ENCODE peak calls at places on chromosome 12, in six cellular contexts. U is GM13976, C is nephron progenitor cell, K is Panc1, T is pancreas, N is left ventricle myocardium inferior. L is an unnamed sample.

GRCh38 chr12:12534134-12534866 is 28.4 kb downstream of the DUSP16 start:
- DNase-seq in N (no peak), T (no peak), C (no peak), K (no peak), U (no peak), L (no peak)

GRCh38 chr12:108950991-108951739 is 69.7 kb downstream of the SVOP start:
- DNase-seq in N (peak), C (peak), T (peak), U (peak), K (peak), L (peak)

GRCh38 chr12:87529386-87529785 is 499.8 kb downstream of the C12orf50 start:
- DNase-seq in N (no peak), C (no peak), K (no peak), T (no peak), U (no peak), L (no peak)

GRCh38 chr12:59040651-59041050 is 120.3 kb upstream of the LRIG3 start:
- DNase-seq in C (no peak), T (no peak), U (no peak), K (no peak), N (no peak), L (no peak)

GRCh38 chr12:47881826-47882427 is 22.9 kb downstream of the VDR start:
- DNase-seq in T (no peak), C (no peak), K (no peak), U (no peak), N (no peak), L (no peak)

GRCh38 chr12:68393398-68393797 is 61.2 kb upstream of the MDM1 start:
- DNase-seq in U (no peak), K (no peak), N (no peak), T (no peak), C (no peak), L (no peak)

GRCh38 chr12:76037130-76038105 is 5.8 kb upstream of the PHLDA1 start:
- DNase-seq in N (no peak), U (peak), K (no peak), T (no peak), C (peak), L (no peak)

GRCh38 chr12:93964936-93965335 is 183.4 kb upstream of the PLXNC1 start:
- DNase-seq in U (no peak), N (no peak), C (no peak), T (no peak), K (no peak), L (no peak)

GRCh38 chr12:92597997-92598396 is 104.8 kb upstream of the PLEKHG7 start:
- DNase-seq in N (no peak), T (no peak), K (no peak), U (no peak), C (no peak), L (no peak)

GRCh38 chr12:29350080-29350479 is 30.9 kb downstream of the ERGIC2 start:
- DNase-seq in N (no peak), U (no peak), T (no peak), C (no peak), K (no peak), L (no peak)

GRCh38 chr12:10361084-10361483 is 28.8 kb downstream of the KLRK1 start:
- DNase-seq in N (no peak), T (no peak), K (no peak), U (no peak), C (no peak), L (no peak)

GRCh38 chr12:23099604-23100003 is 474.6 kb downstream of the ETNK1 start:
- DNase-seq in T (no peak), K (no peak), N (no peak), U (no peak), C (no peak), L (no peak)

GRCh38 chr12:117658226-117658625 is 296.8 kb upstream of the NOS1 start:
- DNase-seq in N (no peak), K (no peak), C (no peak), U (no peak), T (no peak), L (no peak)

GRCh38 chr12:62466018-62466595 is 519 bp upstream of the MON2 start:
- DNase-seq in U (peak), C (peak), N (no peak), K (no peak), T (peak), L (no peak)

GRCh38 chr12:12890815-12891645 is at the start of gene GPRC5A:
- DNase-seq in K (peak), C (peak), N (peak), U (peak), T (peak), L (peak)

GRCh38 chr12:22289250-22289649 is 45.3 kb downstream of the ST8SIA1 start:
- DNase-seq in C (no peak), N (no peak), U (no peak), K (no peak), T (no peak), L (no peak)

GRCh38 chr12:124778411-124778810 is 85.3 kb downstream of the SCARB1 start:
- DNase-seq in K (no peak), T (no peak), U (no peak), C (no peak), N (no peak), L (no peak)

GRCh38 chr12:79252358-79253075 is 387.9 kb downstream of the SYT1 start:
- DNase-seq in U (no peak), C (no peak), T (no peak), N (no peak), K (no peak), L (no peak)

GRCh38 chr12:128914908-128915563 is 61.8 kb downstream of the GLT1D1 start:
- DNase-seq in T (no peak), K (no peak), N (no peak), U (peak), C (no peak), L (peak)

GRCh38 chr12:53191096-53191884 is 10.6 kb upstream of the CSAD start:
- DNase-seq in N (no peak), K (no peak), U (no peak), C (no peak), T (no peak), L (no peak)

GRCh38 chr12:91004872-91005271 is at the start of gene EPYC:
- DNase-seq in C (no peak), U (no peak), N (no peak), T (no peak), K (no peak), L (no peak)

GRCh38 chr12:27657296-27657695 is 39.0 kb upstream of the REP15 start:
- DNase-seq in C (no peak), T (no peak), U (no peak), N (no peak), K (no peak), L (no peak)

GRCh38 chr12:12924169-12924568 is 27.8 kb downstream of the GPRC5D start:
- DNase-seq in N (no peak), C (no peak), U (no peak), T (no peak), K (no peak), L (no peak)

GRCh38 chr12:15979096-15980091 is 68.3 kb downstream of the DERA start:
- DNase-seq in U (peak), T (no peak), K (no peak), C (peak), N (no peak), L (no peak)

GRCh38 chr12:103244596-103244995 is 251.2 kb downstream of the C12orf42 start:
- DNase-seq in N (no peak), T (no peak), K (no peak), C (no peak), U (no peak), L (no peak)

GRCh38 chr12:15581006-15581405 is 208.2 kb downstream of the EPS8 start:
- DNase-seq in K (no peak), C (no peak), T (no peak), U (no peak), N (no peak), L (no peak)

GRCh38 chr12:110555509-110556406 is 27.4 kb downstream of the PPTC7 start:
- DNase-seq in U (no peak), N (no peak), C (no peak), T (no peak), K (no peak), L (no peak)

GRCh38 chr12:93645702-93646101 is 31.5 kb upstream of the CRADD start:
- DNase-seq in C (no peak), K (no peak), U (no peak), T (no peak), N (no peak), L (no peak)

GRCh38 chr12:110224379-110225304 is 56.4 kb upstream of the ATP2A2 start:
- DNase-seq in U (no peak), C (no peak), N (no peak), T (no peak), K (no peak), L (no peak)

GRCh38 chr12:48189331-48190125 is 6.1 kb downstream of the CCDC184 start:
- DNase-seq in U (peak), K (peak), N (peak), C (peak), T (peak), L (peak)

GRCh38 chr12:10191865-10192264 is 13.0 kb downstream of the TMEM52B start:
- DNase-seq in U (no peak), N (no peak), T (no peak), K (no peak), C (no peak), L (no peak)

GRCh38 chr12:80187660-80188090 is 88.3 kb downstream of the OTOGL start:
- DNase-seq in C (no peak), T (no peak), U (peak), K (no peak), N (peak), L (no peak)

GRCh38 chr12:51322452-51322851 is 1.5 kb downstream of the BIN2 start:
- DNase-seq in C (no peak), K (no peak), U (peak), T (no peak), N (no peak), L (no peak)

GRCh38 chr12:6430990-6431353 is 13.8 kb upstream of the CD27 start:
- DNase-seq in T (no peak), N (no peak), U (no peak), K (no peak), C (no peak), L (no peak)

GRCh38 chr12:102765736-102766135 is 151.3 kb downstream of the PAH start:
- DNase-seq in C (no peak), T (no peak), U (no peak), N (no peak), K (no peak), L (no peak)

GRCh38 chr12:64824130-64824499 is 332 bp upstream of the TBC1D30 start:
- DNase-seq in N (no peak), C (no peak), U (no peak), K (no peak), T (no peak), L (no peak)

GRCh38 chr12:92129609-92130008 is 16.0 kb downstream of the BTG1 start:
- DNase-seq in N (no peak), K (no peak), C (no peak), U (no peak), T (no peak), L (no peak)

GRCh38 chr12:58621126-58621525 is 299.2 kb downstream of the LRIG3 start:
- DNase-seq in T (no peak), K (no peak), U (no peak), C (no peak), N (no peak), L (no peak)

DNA sequence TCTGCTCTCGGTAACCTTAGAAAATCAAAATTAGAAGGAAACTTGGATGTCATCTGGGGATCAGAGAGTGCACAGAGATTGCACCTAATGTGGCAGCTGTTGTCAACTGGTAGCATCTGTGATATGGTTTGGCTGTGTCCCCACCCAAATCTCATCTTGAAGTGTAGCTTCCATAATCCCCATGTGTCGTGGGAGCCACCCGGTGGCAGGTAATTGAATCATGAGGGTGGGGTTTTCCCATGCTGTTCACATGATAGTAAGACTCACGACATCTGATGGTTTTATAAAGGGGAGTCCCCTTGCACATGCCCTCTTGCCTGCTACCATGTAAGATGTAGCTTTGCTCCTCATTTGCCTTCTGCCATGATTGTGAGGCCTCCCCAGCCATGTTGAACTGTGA is 127.7 kb upstream of the SRRM4 start:
- DNase-seq in N (no peak), C (no peak), T (no peak), K (no peak), U (no peak), L (no peak)
- TF ChIP-seq CTCF in N (peak), C (peak), T (no peak), K (peak), U (no peak), L (no peak)

DNA sequence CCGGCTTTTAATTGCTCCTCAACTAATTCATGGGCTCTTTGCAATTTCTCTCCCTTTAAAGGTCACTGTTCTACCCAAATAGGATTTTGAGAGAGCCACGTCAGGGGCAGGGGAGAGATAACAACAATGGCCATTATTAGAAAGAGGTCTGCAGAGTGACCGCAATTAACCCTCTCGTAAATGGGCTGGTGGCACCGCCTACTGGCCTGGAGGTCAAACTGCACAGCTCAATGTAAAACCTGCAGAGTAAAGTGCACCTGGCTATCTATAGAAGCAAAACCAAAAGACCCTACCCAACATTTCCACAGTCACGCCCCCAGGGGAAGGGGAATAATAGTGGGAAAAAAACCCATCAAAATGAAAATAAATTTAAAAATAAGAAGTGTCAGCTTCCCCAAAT is 21.6 kb upstream of the CLEC4E start:
- DNase-seq in K (no peak), U (no peak), C (no peak), T (no peak), N (no peak), L (no peak)
- TF ChIP-seq CTCF in K (peak), U (no peak), C (no peak), T (no peak), N (no peak), L (no peak)

GRCh38 chr12:39581592-39581991 is 38.0 kb downstream of the ABCD2 start:
- DNase-seq in K (no peak), N (no peak), T (no peak), C (no peak), U (no peak), L (no peak)

GRCh38 chr12:39586811-39587210 is 32.8 kb downstream of the ABCD2 start:
- DNase-seq in K (no peak), C (no peak), U (no peak), N (no peak), T (no peak), L (no peak)

GRCh38 chr12:39592295-39592694 is 27.3 kb downstream of the ABCD2 start:
- DNase-seq in N (no peak), K (no peak), C (no peak), U (no peak), T (no peak), L (no peak)

GRCh38 chr12:39587247-39587646 is 32.4 kb downstream of the ABCD2 start:
- DNase-seq in K (no peak), U (no peak), T (no peak), N (no peak), C (no peak), L (no peak)
- TF ChIP-seq CTCF in K (peak), U (peak), T (no peak), N (peak), C (no peak), L (peak)

GRCh38 chr12:70242695-70243509 is at the start of gene CNOT2:
- DNase-seq in U (peak), C (peak), N (peak), K (peak), T (peak), L (peak)
- TF ChIP-seq CTCF in U (no peak), C (no peak), N (no peak), K (no peak), T (no peak), L (no peak)

DNA sequence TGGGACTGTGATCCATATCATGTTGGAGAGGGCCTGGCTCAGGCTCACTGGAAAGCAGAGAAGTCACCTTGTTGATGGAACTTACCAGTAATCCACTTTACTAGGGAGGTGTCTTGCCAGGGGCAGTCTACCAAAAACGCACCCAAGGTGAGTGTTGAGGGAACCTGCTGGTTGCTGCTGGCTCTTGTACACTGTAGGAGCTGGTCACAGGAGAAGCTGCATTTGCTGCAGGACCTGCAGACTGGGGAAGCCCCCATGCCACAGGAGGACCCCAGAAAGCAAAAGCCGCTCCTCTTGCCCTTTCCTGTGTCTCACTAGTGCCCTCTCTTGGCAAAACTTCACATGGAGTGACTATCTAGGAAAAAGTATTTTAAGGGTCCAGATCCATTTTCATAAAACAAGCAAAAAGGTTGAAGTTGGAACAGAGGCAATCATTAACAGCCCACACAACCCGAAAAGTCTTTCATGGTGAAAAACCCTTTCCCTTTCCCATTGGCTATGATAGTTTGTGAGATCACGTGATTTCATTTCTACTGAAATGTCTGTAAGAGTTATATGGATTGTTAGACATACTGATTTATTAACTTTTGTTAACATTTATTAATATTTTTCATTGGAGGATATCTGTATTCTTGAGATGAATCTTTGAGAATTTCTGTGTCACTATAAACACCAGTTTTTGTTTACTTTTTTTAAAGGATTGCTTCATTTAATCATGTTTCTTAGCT is 59.2 kb downstream of the RASSF8 start:
- DNase-seq in C (peak), T (no peak), K (peak), N (no peak), U (peak), L (no peak)
- TF ChIP-seq CTCF in C (peak), T (peak), K (peak), N (peak), U (peak), L (no peak)

GRCh38 chr12:130922584-130922983 is 31.1 kb upstream of the ADGRD1 start:
- DNase-seq in U (no peak), K (no peak), T (no peak), C (no peak), N (no peak), L (no peak)

GRCh38 chr12:130920711-130921381 is 32.9 kb upstream of the ADGRD1 start:
- DNase-seq in C (no peak), U (no peak), K (no peak), N (peak), T (no peak), L (no peak)

GRCh38 chr12:130929363-130929762 is 24.3 kb upstream of the ADGRD1 start:
- DNase-seq in C (no peak), K (no peak), U (no peak), T (no peak), N (no peak), L (no peak)

GRCh38 chr12:130925616-130926015 is 28.1 kb upstream of the ADGRD1 start:
- DNase-seq in N (no peak), T (no peak), U (no peak), C (no peak), K (no peak), L (no peak)

GRCh38 chr12:130924946-130925345 is 28.8 kb upstream of the ADGRD1 start:
- DNase-seq in K (no peak), C (no peak), U (no peak), T (no peak), N (no peak), L (no peak)
- TF ChIP-seq CTCF in K (no peak), C (no peak), U (no peak), T (no peak), N (no peak), L (no peak)

GRCh38 chr12:57549909-57550627 is at the start of gene KIF5A:
- DNase-seq in N (no peak), K (no peak), C (peak), T (no peak), U (peak), L (peak)
- TF ChIP-seq CTCF in N (no peak), K (no peak), C (no peak), T (no peak), U (no peak), L (no peak)

DNA sequence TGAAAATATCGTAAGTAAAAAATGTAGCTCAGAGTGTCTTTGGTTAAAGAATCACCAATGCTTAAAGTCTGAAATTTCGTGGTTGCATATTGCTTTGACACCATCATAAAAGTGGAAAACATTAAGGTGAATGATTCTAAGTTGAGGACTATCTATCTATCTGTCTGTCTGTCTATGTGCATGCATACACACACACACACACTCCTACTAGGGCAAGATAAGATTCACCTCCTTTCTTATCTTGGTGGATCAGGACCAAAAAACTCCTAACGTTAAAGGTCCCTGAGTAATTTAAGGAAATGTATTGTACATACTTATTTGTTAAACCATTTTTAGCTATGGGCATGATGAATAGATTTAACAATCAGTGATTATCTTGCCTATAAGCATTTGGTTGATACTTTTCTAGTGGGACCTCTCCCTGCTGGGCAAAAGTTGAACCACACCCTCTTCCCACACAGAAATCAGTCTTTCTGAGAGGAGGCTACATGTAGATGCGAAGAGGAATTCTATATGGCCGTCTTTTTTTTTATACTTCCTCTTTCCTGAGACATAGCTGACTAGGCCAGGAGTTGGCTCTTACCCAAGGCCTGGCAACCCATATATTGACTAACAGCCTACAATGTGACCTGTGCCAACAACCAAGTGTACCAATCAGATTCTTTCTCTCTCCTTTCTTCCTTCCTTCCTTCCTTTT is 19.3 kb upstream of the LLPH start:
- DNase-seq in C (no peak), T (no peak), N (no peak), K (no peak), U (no peak), L (no peak)
- TF ChIP-seq CTCF in C (no peak), T (no peak), N (peak), K (no peak), U (no peak), L (no peak)

L was measured in natural killer cell.